ENCODE peak calls at places on chromosomes 3 and 15, in four cellular contexts. C is stimulated activated CD8-positive, alpha-beta memory T cell treated with anti-CD3 and anti-CD28 coated beads, Interleukin-4, amount 100 ng/mL, for 24 hours; G is mammary epithelial cell; M is uterus. W is an unnamed sample.

GRCh38 chr3:78887608-78888011 is 880.2 kb downstream of the ROBO1 start:
- DNase-seq in C (no peak), G (peak), M (no peak), W (no peak)

GRCh38 chr3:198079771-198080520 is 119.9 kb downstream of the LMLN start:
- DNase-seq in C (peak), G (peak), M (peak), W (no peak)

GRCh38 chr3:13235897-13236296 is 162.7 kb upstream of the IQSEC1 start:
- DNase-seq in C (no peak), G (no peak), M (no peak), W (no peak)

GRCh38 chr15:70947369-70948335 is 55.0 kb downstream of the LRRC49 start:
- DNase-seq in C (no peak), G (no peak), M (no peak), W (no peak)

GRCh38 chr15:101689901-101690300 is 34.4 kb downstream of the TARS3 start:
- DNase-seq in C (no peak), G (peak), M (no peak), W (no peak)

GRCh38 chr3:12807066-12807465 is 10.6 kb downstream of the CAND2 start:
- DNase-seq in C (no peak), G (no peak), M (no peak), W (no peak)

GRCh38 chr3:27216955-27217552 is 152.1 kb downstream of the NEK10 start:
- DNase-seq in C (no peak), G (peak), M (no peak), W (no peak)

GRCh38 chr3:129775870-129776269 is 117.6 kb downstream of the TMCC1 start:
- DNase-seq in C (no peak), G (no peak), M (no peak), W (no peak)

GRCh38 chr15:58463815-58464697 is 32.3 kb downstream of the LIPC start:
- DNase-seq in C (no peak), G (no peak), M (no peak), W (no peak)

GRCh38 chr3:125119752-125120369 is 64.1 kb upstream of the HEG1 start:
- DNase-seq in C (peak), G (no peak), M (no peak), W (no peak)

GRCh38 chr15:81914734-81915234 is 131.0 kb downstream of the MEX3B start:
- DNase-seq in C (no peak), G (no peak), M (no peak), W (no peak)

GRCh38 chr3:113495035-113495434 is 19.9 kb downstream of the SPICE1 start:
- DNase-seq in C (no peak), G (peak), M (no peak), W (no peak)

GRCh38 chr3:52062499-52062898 is 6.1 kb upstream of the DUSP7 start:
- DNase-seq in C (no peak), G (peak), M (peak), W (no peak)

GRCh38 chr15:89127054-89127702 is 38.9 kb downstream of the ABHD2 start:
- DNase-seq in C (no peak), G (peak), M (no peak), W (no peak)

GRCh38 chr3:51798561-51798960 is 19.5 kb upstream of the IQCF6 start:
- DNase-seq in C (no peak), G (no peak), M (no peak), W (no peak)

GRCh38 chr3:21237638-21238037 is 513.4 kb downstream of the ZNF385D start:
- DNase-seq in C (no peak), G (no peak), M (no peak), W (no peak)

GRCh38 chr3:182618085-182618732 is 175.1 kb upstream of the ATP11B start:
- DNase-seq in C (no peak), G (peak), M (no peak), W (no peak)

GRCh38 chr3:40899286-40899712 is 300.0 kb upstream of the CTNNB1 start:
- DNase-seq in C (no peak), G (peak), M (no peak), W (no peak)